ENCODE peak calls at places on chromosomes 16 and 17, in four cellular contexts. Q is esophagus squamous epithelium, A is fibroblast of lung, D is prostate gland. F is an unnamed sample. For H3K4me1, the result is how much of the 10 kb centered on the place peaks cover.

GRCh38 chr17:77724876-77725615 is 233.5 kb upstream of the TNRC6C start:
- DNase-seq in Q (no peak), A (no peak), D (no peak), F (no peak)

GRCh38 chr17:15123593-15124590 is 141.2 kb downstream of the PMP22 start:
- DNase-seq in Q (no peak), A (peak), D (no peak), F (peak)

GRCh38 chr16:22397459-22397858 is 23.0 kb upstream of the CDR2 start:
- DNase-seq in Q (no peak), A (peak), D (no peak), F (peak)

GRCh38 chr17:78993981-78994671 is 14.4 kb upstream of the LGALS3BP start:
- DNase-seq in Q (no peak), A (no peak), D (no peak), F (no peak)

GRCh38 chr16:69036399-69037091 is 68.9 kb upstream of the HAS3 start:
- DNase-seq in Q (no peak), A (no peak), D (no peak), F (peak)

GRCh38 chr17:43712397-43712796 is 46.2 kb downstream of the SOST start:
- DNase-seq in Q (no peak), A (no peak), D (no peak), F (no peak)

GRCh38 chr17:77829871-77830799 is 128.4 kb upstream of the TNRC6C start:
- DNase-seq in Q (no peak), A (peak), D (no peak), F (no peak)

GRCh38 chr16:86298166-86299131 is 211.9 kb upstream of the FOXF1 start:
- DNase-seq in Q (no peak), A (peak), D (no peak), F (no peak)

GRCh38 chr16:54930034-54930938 is at the start of gene IRX5:
- DNase-seq in Q (no peak), A (peak), D (peak), F (peak)

GRCh38 chr16:19033761-19034160 is 33.7 kb upstream of the COQ7 start:
- DNase-seq in Q (no peak), A (no peak), D (no peak), F (no peak)

GRCh38 chr17:77375917-77376651 is 235.3 kb downstream of the SEC14L1 start:
- DNase-seq in Q (no peak), A (peak), D (no peak), F (no peak)

GRCh38 chr17:75776399-75777242 is 8.0 kb upstream of the UNK start:
- DNase-seq in Q (no peak), A (no peak), D (no peak), F (peak)

GRCh38 chr17:20213429-20213828 is 204.3 kb downstream of the SPECC1 start:
- DNase-seq in Q (no peak), A (no peak), D (no peak), F (no peak)

GRCh38 chr16:78896280-78896679 is 704.3 kb downstream of the MAF start:
- DNase-seq in Q (no peak), A (no peak), D (no peak), F (no peak)

GRCh38 chr17:71801301-71801700 is 319.5 kb upstream of the SOX9 start:
- DNase-seq in Q (no peak), A (peak), D (no peak), F (no peak)

GRCh38 chr16:85718682-85719081 is 29.9 kb upstream of the GINS2 start:
- DNase-seq in Q (no peak), A (no peak), D (no peak), F (peak)

GRCh38 chr17:19753049-19753444 is 4.9 kb upstream of the ALDH3A1 start:
- DNase-seq in Q (no peak), A (peak), D (peak), F (peak)

GRCh38 chr16:85417156-85417860 is 195.8 kb upstream of the GSE1 start:
- DNase-seq in Q (no peak), A (no peak), D (no peak), F (no peak)

GRCh38 chr16:2852731-2853507 is 5.1 kb downstream of the PRSS22 start:
- DNase-seq in Q (no peak), A (no peak), D (no peak), F (no peak)

GRCh38 chr16:70159355-70160348 is 13.9 kb upstream of the CLEC18C start:
- DNase-seq in Q (no peak), A (peak), D (peak), F (no peak)

GRCh38 chr17:71899317-71899716 is 221.5 kb upstream of the SOX9 start:
- DNase-seq in Q (no peak), A (peak), D (no peak), F (peak)

GRCh38 chr17:59627770-59628171 is 8.1 kb downstream of the CLTC start:
- DNase-seq in Q (no peak), A (no peak), D (peak), F (no peak)

GRCh38 chr17:40568074-40568836 is 3.0 kb upstream of the CCR7 start:
- DNase-seq in Q (no peak), A (no peak), D (no peak), F (no peak)

GRCh38 chr16:50069060-50069459 is 3.3 kb downstream of the HEATR3 start:
- DNase-seq in Q (no peak), A (no peak), D (no peak), F (no peak)

DNA sequence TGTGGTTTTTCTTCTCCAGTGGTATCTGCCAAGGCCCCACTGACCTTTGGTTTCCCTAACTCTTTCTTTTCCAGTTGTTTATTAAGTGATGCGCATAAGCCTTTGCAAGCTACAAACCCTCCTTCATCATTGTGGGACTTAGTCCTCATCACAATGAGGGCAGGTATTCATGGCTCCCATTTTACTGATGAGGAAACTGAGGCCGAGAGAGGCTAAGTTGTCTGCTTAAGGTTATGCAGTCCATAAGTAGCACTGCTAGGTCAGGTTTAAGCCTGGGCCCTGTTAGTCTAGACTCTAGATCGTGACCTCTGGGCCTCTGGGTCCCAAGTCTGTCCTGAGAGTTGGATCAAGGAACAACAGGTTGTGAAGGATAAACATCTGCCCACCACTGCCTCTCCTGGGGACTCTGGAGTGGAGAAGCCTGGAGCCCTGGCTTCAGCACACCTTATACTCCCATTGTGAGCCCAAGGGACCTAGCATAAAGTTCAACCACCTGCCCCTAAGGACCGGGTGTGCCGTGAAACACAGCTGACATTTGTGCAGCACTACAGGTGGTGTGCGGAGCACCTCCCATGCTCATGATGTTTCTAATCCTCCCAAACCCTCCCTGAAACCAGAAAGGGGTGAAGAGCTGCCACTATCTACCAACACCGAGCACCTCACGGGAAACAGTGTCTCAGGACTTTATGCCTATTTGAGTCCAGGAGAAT is 5.2 kb upstream of the KCNH6 start:
- DNase-seq in Q (no peak), A (no peak), D (no peak), F (no peak)
- H3K27ac ChIP-seq in Q (no peak), A (no peak), D (no peak), F (no peak)

GRCh38 chr16:88420496-88420895 is 32.6 kb upstream of the ZFPM1 start:
- DNase-seq in Q (no peak), A (no peak), D (no peak), F (no peak)
- TF ChIP-seq CTCF in Q (no peak), A (no peak), D (no peak), F (no peak)

DNA sequence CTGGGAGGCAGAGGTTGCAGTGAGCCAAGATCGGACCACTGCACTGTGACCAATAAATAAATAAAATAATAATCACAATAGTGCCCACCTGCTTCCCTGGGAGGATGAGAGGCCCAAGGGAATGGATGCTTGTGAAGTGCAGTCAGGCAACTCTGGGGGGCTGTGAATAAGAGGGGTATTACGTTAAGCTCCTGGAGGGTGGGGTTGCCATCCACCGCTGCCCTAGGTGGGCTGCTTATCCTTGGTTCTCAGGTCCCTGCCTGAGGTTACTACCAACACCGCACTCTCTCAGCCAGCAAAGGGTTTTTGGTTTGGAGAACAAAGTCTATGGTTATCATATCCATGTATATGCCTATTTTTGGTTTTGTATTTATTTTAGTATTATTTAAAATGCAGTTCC is 48.6 kb upstream of the CBFA2T3 start:
- DNase-seq in Q (no peak), A (no peak), D (no peak), F (no peak)
- H3K4me1 ChIP-seq in Q (under half), A (under half), D (under half), F (under half)

DNA sequence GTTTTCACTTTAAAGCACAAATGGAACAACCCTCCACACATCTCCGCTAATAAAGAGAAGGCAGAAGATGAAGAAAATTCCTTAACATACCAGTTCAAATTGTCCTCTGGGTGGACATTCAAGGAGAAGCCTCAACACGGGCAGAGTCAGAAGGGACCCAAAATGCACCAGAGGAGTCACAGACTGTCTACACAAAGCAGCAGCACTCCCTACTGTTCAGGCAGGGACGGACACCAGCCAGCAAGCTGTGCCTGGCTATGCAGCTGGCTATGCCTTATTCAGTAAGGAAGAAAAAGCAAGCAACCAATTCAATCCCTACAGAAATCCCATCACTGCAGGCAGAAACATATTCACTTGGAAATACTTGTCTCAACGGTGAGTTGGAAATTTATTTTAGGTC is 8.1 kb downstream of the DNAJC7 start:
- DNase-seq in Q (no peak), A (no peak), D (no peak), F (no peak)
- H3K27ac ChIP-seq in Q (peak), A (no peak), D (no peak), F (no peak)

DNA sequence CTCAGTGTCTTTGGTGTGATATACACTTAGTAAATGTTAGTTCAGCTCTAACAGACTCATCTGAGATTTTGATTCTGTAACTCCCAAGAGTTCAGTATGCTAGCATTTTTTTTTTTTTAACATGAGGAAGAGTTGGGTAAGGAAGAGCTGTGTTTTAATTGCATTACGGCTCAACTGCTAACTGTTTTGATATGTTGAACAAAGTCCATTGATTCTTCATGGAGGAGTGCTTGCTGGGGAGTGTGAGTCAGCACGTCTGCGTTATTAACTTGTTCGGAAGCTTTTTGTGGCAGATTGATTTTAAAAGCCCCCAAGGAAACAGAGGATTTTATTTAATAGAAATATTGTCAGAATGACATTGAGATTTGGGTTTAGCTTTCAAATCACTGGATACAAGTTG is 45.8 kb downstream of the PITPNC1 start:
- DNase-seq in Q (no peak), A (peak), D (no peak), F (no peak)
- TF ChIP-seq CTCF in Q (no peak), A (no peak), D (no peak), F (no peak)

GRCh38 chr17:63361182-63361581 is 84.9 kb downstream of the CYB561 start:
- DNase-seq in Q (no peak), A (no peak), D (no peak), F (no peak)

GRCh38 chr17:63356275-63356905 is 89.7 kb downstream of the CYB561 start:
- DNase-seq in Q (no peak), A (peak), D (no peak), F (peak)

GRCh38 chr17:63354251-63354650 is 91.9 kb downstream of the CYB561 start:
- DNase-seq in Q (no peak), A (no peak), D (no peak), F (no peak)

GRCh38 chr17:63358956-63359355 is 87.2 kb downstream of the CYB561 start:
- DNase-seq in Q (no peak), A (no peak), D (no peak), F (no peak)

DNA sequence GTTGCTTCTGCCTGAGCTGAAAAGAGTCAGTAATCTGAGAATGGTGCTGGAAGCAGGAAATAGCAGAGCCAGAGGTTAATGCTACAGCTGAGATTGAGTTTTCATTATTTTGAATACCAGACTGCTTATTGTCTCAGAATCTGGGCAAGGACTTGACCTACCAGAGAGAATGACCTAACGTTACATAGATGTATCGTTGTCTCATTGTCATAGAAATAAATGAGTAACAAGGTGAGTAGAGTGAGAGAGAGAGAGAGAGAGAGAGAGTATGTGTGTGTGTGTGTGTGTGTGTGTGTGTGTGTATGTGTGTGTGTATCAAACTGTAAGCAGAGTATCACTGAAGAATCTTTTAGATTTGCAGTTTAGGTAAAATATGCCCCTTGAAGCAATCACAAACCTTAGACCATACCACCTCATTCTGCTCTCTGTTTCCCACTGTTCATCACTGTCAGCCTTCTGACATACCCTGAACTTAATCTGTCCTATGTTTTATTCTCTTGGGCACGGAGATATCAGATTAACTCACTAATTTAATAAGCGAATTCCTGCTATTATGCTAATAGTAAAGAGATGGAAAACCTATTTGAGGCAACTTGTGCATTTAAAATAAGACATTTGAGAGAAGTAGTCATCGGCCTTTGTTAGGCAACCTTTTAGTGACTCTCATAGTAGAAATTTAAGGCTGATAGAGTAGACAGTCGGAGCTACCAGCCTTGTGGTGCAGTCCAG is 87.8 kb downstream of the CYB561 start:
- DNase-seq in Q (no peak), A (peak), D (no peak), F (peak)
- H3K4me1 ChIP-seq in Q (under half), A (under half), D (under half), F (under half)

GRCh38 chr17:8692916-8693315 is 51.7 kb downstream of the CCDC42 start:
- DNase-seq in Q (no peak), A (no peak), D (no peak), F (no peak)

GRCh38 chr17:8696456-8696855 is 48.2 kb downstream of the CCDC42 start:
- DNase-seq in Q (no peak), A (peak), D (no peak), F (no peak)

GRCh38 chr17:8695241-8695640 is 49.4 kb downstream of the CCDC42 start:
- DNase-seq in Q (no peak), A (peak), D (no peak), F (no peak)

GRCh38 chr17:8695916-8696415 is 48.7 kb downstream of the CCDC42 start:
- DNase-seq in Q (no peak), A (peak), D (no peak), F (no peak)

GRCh38 chr17:8693328-8693727 is 51.3 kb downstream of the CCDC42 start:
- DNase-seq in Q (no peak), A (no peak), D (peak), F (no peak)
- H3K27ac ChIP-seq in Q (no peak), A (no peak), D (peak), F (no peak)

DNA sequence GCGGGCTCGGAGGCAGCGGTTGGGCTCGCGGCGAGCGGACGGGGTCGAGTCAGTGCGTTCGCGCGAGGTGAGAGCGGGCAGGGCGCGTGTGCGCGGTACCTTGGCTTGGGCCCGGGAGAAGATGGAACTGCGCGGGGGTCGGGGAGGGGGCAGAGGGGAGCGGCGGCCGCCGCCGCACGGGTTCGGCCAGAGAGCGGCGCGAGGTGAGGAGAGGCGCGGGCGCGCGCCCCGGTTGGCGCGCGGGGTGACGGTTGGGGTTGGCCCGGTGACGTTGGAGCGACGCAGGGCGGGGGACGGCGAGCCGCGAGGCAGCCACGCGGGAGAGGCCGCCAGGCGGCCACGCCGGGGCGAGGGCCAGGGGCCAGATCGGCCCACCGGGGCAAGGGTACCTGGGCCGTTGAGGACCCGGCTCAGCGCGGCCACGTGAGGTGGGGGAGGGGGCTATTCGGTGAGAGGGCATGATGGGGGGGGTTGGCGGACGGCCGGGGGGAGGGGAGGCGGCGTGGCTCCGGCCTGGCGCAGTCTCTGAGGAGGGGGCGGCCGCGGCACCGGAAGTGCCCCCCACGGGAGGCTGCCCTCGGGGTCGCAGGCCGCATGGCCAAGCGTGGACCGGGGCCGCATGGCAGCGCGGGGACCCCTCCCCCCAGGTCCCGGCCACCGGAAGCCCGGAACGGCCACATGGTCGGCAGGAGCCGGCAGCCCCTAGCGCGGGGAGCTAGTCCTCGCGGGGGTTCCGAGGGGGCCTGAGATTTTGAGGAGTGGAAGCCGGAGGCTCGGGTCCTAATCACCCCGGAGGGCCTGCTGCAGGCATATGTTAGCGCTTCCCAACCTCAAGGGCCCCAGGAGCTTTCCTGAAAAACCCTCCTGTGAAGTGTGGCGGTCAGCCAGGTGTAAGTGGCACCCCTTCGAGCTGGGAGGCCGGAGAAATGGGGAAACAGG is 527 bp downstream of the EIF5A start:
- DNase-seq in Q (no peak), A (no peak), D (no peak), F (no peak)
- TF ChIP-seq CTCF in Q (no peak), A (no peak), D (no peak), F (no peak)

GRCh38 chr17:65053354-65053881 is 3.1 kb downstream of the GNA13 start:
- DNase-seq in Q (no peak), A (no peak), D (no peak), F (no peak)
- H3K4me1 ChIP-seq in Q (half or more), A (under half), D (under half), F (under half)

F was measured in foreskin keratinocyte.